ENCODE peak calls at places on chromosomes 2 and 18, in seven cellular contexts. X, C, Q, Z, E, O and N are unnamed samples.

GRCh38 chr2:122481717-122482116 is 726.3 kb downstream of the TSN start:
- DNase-seq in X (peak; percentile 42), C (peak; percentile 5), Q (no peak), Z (no peak), E (no peak), O (no peak), N (peak; percentile 9)

GRCh38 chr2:127598711-127599110 is 47.2 kb upstream of the GPR17 start:
- DNase-seq in X (no peak), C (no peak), Q (no peak), Z (no peak), E (no peak), O (peak; percentile 26), N (no peak)

GRCh38 chr18:36537289-36537688 is 239.8 kb downstream of the FHOD3 start:
- DNase-seq in X (no peak), C (no peak), Q (no peak), Z (no peak), E (no peak), O (no peak), N (no peak)

GRCh38 chr18:3330622-3331021 is 68.7 kb downstream of the MYL12B start:
- DNase-seq in X (no peak), C (peak; percentile 67), Q (no peak), Z (no peak), E (no peak), O (no peak), N (no peak)

GRCh38 chr2:70523996-70524965 is 29.3 kb downstream of the TGFA start:
- DNase-seq in X (peak; percentile 64), C (peak; percentile 81), Q (peak; percentile 97), Z (peak; percentile 59), E (no peak), O (peak; percentile 11), N (no peak)

GRCh38 chr2:161029321-161029720 is 130.9 kb upstream of the TANK start:
- DNase-seq in X (no peak), C (no peak), Q (no peak), Z (no peak), E (no peak), O (no peak), N (no peak)

GRCh38 chr2:113240915-113241911 is 37.5 kb downstream of the PAX8 start:
- DNase-seq in X (peak; percentile 96), C (peak; percentile 87), Q (peak; percentile 99), Z (no peak), E (no peak), O (peak; percentile 100), N (no peak)

GRCh38 chr2:146451972-146452371 is 1392.9 kb upstream of the ACVR2A start:
- DNase-seq in X (no peak), C (no peak), Q (no peak), Z (no peak), E (no peak), O (no peak), N (no peak)

GRCh38 chr2:66575625-66576371 is 140.9 kb downstream of the MEIS1 start:
- DNase-seq in X (peak; percentile 45), C (peak; percentile 59), Q (no peak), Z (no peak), E (no peak), O (no peak), N (no peak)

GRCh38 chr18:62959481-62959880 is 244.1 kb downstream of the PHLPP1 start:
- DNase-seq in X (no peak), C (no peak), Q (no peak), Z (no peak), E (no peak), O (no peak), N (no peak)

GRCh38 chr2:160109939-160110673 is 47.7 kb upstream of the PLA2R1 start:
- DNase-seq in X (peak; percentile 89), C (peak; percentile 73), Q (no peak), Z (peak; percentile 52), E (peak; percentile 35), O (peak; percentile 76), N (peak; percentile 31)

GRCh38 chr2:240711296-240711695 is 19.6 kb downstream of the AQP12A start:
- DNase-seq in X (no peak), C (no peak), Q (no peak), Z (no peak), E (no peak), O (no peak), N (no peak)

GRCh38 chr18:8005870-8006269 is 438.8 kb downstream of the PTPRM start:
- DNase-seq in X (no peak), C (no peak), Q (no peak), Z (no peak), E (no peak), O (no peak), N (no peak)

GRCh38 chr18:63819780-63820179 is 44.6 kb downstream of the SERPINB7 start:
- DNase-seq in X (no peak), C (no peak), Q (no peak), Z (no peak), E (no peak), O (no peak), N (no peak)

GRCh38 chr18:58723810-58724602 is 52.7 kb downstream of the MALT1 start:
- DNase-seq in X (peak; percentile 57), C (no peak), Q (no peak), Z (no peak), E (no peak), O (peak; percentile 39), N (no peak)

GRCh38 chr2:215950009-215950408 is 63.3 kb downstream of the MREG start:
- DNase-seq in X (peak; percentile 62), C (peak; percentile 77), Q (peak; percentile 42), Z (no peak), E (no peak), O (peak; percentile 55), N (peak; percentile 55)

GRCh38 chr18:29711931-29712330 is 1330.6 kb downstream of the DSC3 start:
- DNase-seq in X (no peak), C (peak; percentile 7), Q (no peak), Z (no peak), E (no peak), O (no peak), N (no peak)

GRCh38 chr18:74731097-74731496 is 133.4 kb downstream of the ZNF407 start:
- DNase-seq in X (peak; percentile 26), C (no peak), Q (peak; percentile 26), Z (no peak), E (no peak), O (peak; percentile 84), N (no peak)

GRCh38 chr2:105600949-105601708 is 143.6 kb upstream of the NCK2 start:
- DNase-seq in X (peak; percentile 88), C (peak; percentile 27), Q (no peak), Z (no peak), E (no peak), O (no peak), N (no peak)

GRCh38 chr2:108444941-108445840 is 3.8 kb upstream of the GCC2 start:
- DNase-seq in X (peak; percentile 82), C (peak; percentile 25), Q (no peak), Z (no peak), E (no peak), O (no peak), N (no peak)

GRCh38 chr2:205187731-205188130 is 494.6 kb upstream of the NRP2 start:
- DNase-seq in X (peak; percentile 11), C (no peak), Q (no peak), Z (no peak), E (no peak), O (no peak), N (no peak)

GRCh38 chr2:73418343-73418742 is 32.7 kb downstream of the ALMS1 start:
- DNase-seq in X (peak; percentile 94), C (no peak), Q (no peak), Z (no peak), E (no peak), O (peak; percentile 84), N (no peak)

GRCh38 chr2:241620419-241620769 is 16.6 kb downstream of the THAP4 start:
- DNase-seq in X (peak; percentile 7), C (no peak), Q (no peak), Z (no peak), E (no peak), O (no peak), N (no peak)

GRCh38 chr2:70935468-70936164 is at the start of gene ATP6V1B1:
- DNase-seq in X (no peak), C (peak; percentile 45), Q (no peak), Z (peak; percentile 32), E (no peak), O (no peak), N (peak; percentile 75)

GRCh38 chr2:237604960-237605359 is 14.4 kb upstream of the RAB17 start:
- DNase-seq in X (peak; percentile 68), C (peak; percentile 87), Q (no peak), Z (no peak), E (no peak), O (peak; percentile 61), N (no peak)

GRCh38 chr2:121994238-121995206 is 239.1 kb downstream of the TSN start:
- DNase-seq in X (no peak), C (no peak), Q (no peak), Z (no peak), E (no peak), O (no peak), N (no peak)

GRCh38 chr2:149290662-149291061 is 39.7 kb upstream of the LYPD6 start:
- DNase-seq in X (no peak), C (peak; percentile 85), Q (no peak), Z (no peak), E (no peak), O (peak; percentile 15), N (no peak)

GRCh38 chr18:59996370-59996966 is 96.7 kb downstream of the PMAIP1 start:
- DNase-seq in X (peak; percentile 46), C (peak; percentile 27), Q (peak; percentile 31), Z (no peak), E (no peak), O (peak; percentile 52), N (peak; percentile 79)